ENCODE peak calls at places on chromosomes 1 and 21, in four cellular contexts. One of them, this sample, is unnamed.

GRCh38 chr1:1979482-1980165 is 24.0 kb downstream of the CFAP74 start:
- DNase-seq in H1: no peak
- DNase-seq in IMR-90: no peak
- DNase-seq in H9: no peak
- DNase-seq in this sample: no peak

GRCh38 chr1:53326598-53327182 is 1.2 kb downstream of the LRP8 start:
- DNase-seq in H1: no peak
- DNase-seq in IMR-90: no peak
- DNase-seq in H9: peak; percentile 49
- DNase-seq in this sample: peak; percentile 67

GRCh38 chr1:24872446-24872845 is 57.6 kb downstream of the RUNX3 start:
- DNase-seq in H1: no peak
- DNase-seq in IMR-90: no peak
- DNase-seq in H9: no peak
- DNase-seq in this sample: no peak

GRCh38 chr1:41666991-41667631 is 182.6 kb upstream of the EDN2 start:
- DNase-seq in H1: no peak
- DNase-seq in IMR-90: peak; percentile 28
- DNase-seq in H9: no peak
- DNase-seq in this sample: peak; percentile 83

GRCh38 chr1:56370513-56370912 is 208.8 kb downstream of the PLPP3 start:
- DNase-seq in H1: no peak
- DNase-seq in IMR-90: no peak
- DNase-seq in H9: peak; percentile 40
- DNase-seq in this sample: no peak

GRCh38 chr1:34983700-34984355 is 1.3 kb downstream of the TMEM35B start:
- DNase-seq in H1: no peak
- DNase-seq in IMR-90: peak; percentile 17
- DNase-seq in H9: no peak
- DNase-seq in this sample: peak; percentile 24

GRCh38 chr1:99763956-99764355 is 2.5 kb downstream of the FRRS1 start:
- DNase-seq in H1: no peak
- DNase-seq in IMR-90: peak; percentile 34
- DNase-seq in H9: no peak
- DNase-seq in this sample: peak; percentile 25

GRCh38 chr1:180157108-180157507 is 2.4 kb downstream of the QSOX1 start:
- DNase-seq in H1: no peak
- DNase-seq in IMR-90: peak; percentile 65
- DNase-seq in H9: no peak
- DNase-seq in this sample: no peak

GRCh38 chr1:904271-904950 is 19.3 kb upstream of the SAMD11 start:
- DNase-seq in H1: peak; percentile 96
- DNase-seq in IMR-90: peak; percentile 69
- DNase-seq in H9: peak; percentile 82
- DNase-seq in this sample: peak; percentile 86

GRCh38 chr1:226649780-226650179 is 89.3 kb downstream of the ITPKB start:
- DNase-seq in H1: no peak
- DNase-seq in IMR-90: peak; percentile 43
- DNase-seq in H9: no peak
- DNase-seq in this sample: peak; percentile 74

GRCh38 chr1:174433451-174433850 is 14.3 kb upstream of the GPR52 start:
- DNase-seq in H1: no peak
- DNase-seq in IMR-90: peak; percentile 89
- DNase-seq in H9: no peak
- DNase-seq in this sample: no peak

GRCh38 chr21:39511102-39511501 is 59.3 kb downstream of the SH3BGR start:
- DNase-seq in H1: no peak
- DNase-seq in IMR-90: no peak
- DNase-seq in H9: no peak
- DNase-seq in this sample: no peak

GRCh38 chr1:11918779-11919519 is 7.3 kb downstream of the KIAA2013 start:
- DNase-seq in H1: no peak
- DNase-seq in IMR-90: peak; percentile 88
- DNase-seq in H9: no peak
- DNase-seq in this sample: no peak

GRCh38 chr1:110554871-110555801 is 36.2 kb upstream of the KCNA10 start:
- DNase-seq in H1: peak; percentile 81
- DNase-seq in IMR-90: peak; percentile 1
- DNase-seq in H9: peak; percentile 70
- DNase-seq in this sample: peak; percentile 64

GRCh38 chr1:241834733-241835377 is 13.1 kb upstream of the EXO1 start:
- DNase-seq in H1: no peak
- DNase-seq in IMR-90: peak; percentile 79
- DNase-seq in H9: no peak
- DNase-seq in this sample: peak; percentile 58

GRCh38 chr1:156551066-156551643 is 21.2 kb downstream of the IQGAP3 start:
- DNase-seq in H1: no peak
- DNase-seq in IMR-90: no peak
- DNase-seq in H9: no peak
- DNase-seq in this sample: no peak

GRCh38 chr1:41898191-41898713 is 20.5 kb downstream of the HIVEP3 start:
- DNase-seq in H1: no peak
- DNase-seq in IMR-90: peak; percentile 62
- DNase-seq in H9: no peak
- DNase-seq in this sample: peak; percentile 51

GRCh38 chr1:201022824-201023516 is 544 bp downstream of the KIF21B start:
- DNase-seq in H1: peak; percentile 72
- DNase-seq in IMR-90: no peak
- DNase-seq in H9: no peak
- DNase-seq in this sample: no peak

GRCh38 chr21:44293551-44294231 is 6.2 kb upstream of the PFKL start:
- DNase-seq in H1: no peak
- DNase-seq in IMR-90: no peak
- DNase-seq in H9: no peak
- DNase-seq in this sample: no peak

GRCh38 chr1:185432943-185433342 is 115.9 kb upstream of the IVNS1ABP start:
- DNase-seq in H1: no peak
- DNase-seq in IMR-90: no peak
- DNase-seq in H9: no peak
- DNase-seq in this sample: no peak

GRCh38 chr1:232142403-232143314 is 487.3 kb downstream of the SIPA1L2 start:
- DNase-seq in H1: no peak
- DNase-seq in IMR-90: peak; percentile 82
- DNase-seq in H9: no peak
- DNase-seq in this sample: no peak

GRCh38 chr1:94532077-94532476 is 9.5 kb downstream of the F3 start:
- DNase-seq in H1: no peak
- DNase-seq in IMR-90: no peak
- DNase-seq in H9: no peak
- DNase-seq in this sample: peak; percentile 39

GRCh38 chr1:60425528-60425927 is 352.0 kb upstream of the C1orf87 start:
- DNase-seq in H1: no peak
- DNase-seq in IMR-90: no peak
- DNase-seq in H9: peak; percentile 34
- DNase-seq in this sample: peak; percentile 65

GRCh38 chr1:101220906-101221305 is 15.9 kb upstream of the S1PR1 start:
- DNase-seq in H1: no peak
- DNase-seq in IMR-90: no peak
- DNase-seq in H9: no peak
- DNase-seq in this sample: no peak

GRCh38 chr1:54326577-54327385 is 79.4 kb downstream of the SSBP3 start:
- DNase-seq in H1: no peak
- DNase-seq in IMR-90: peak; percentile 61
- DNase-seq in H9: no peak
- DNase-seq in this sample: no peak

GRCh38 chr1:19067187-19067911 is 110.9 kb upstream of the IFFO2 start:
- DNase-seq in H1: no peak
- DNase-seq in IMR-90: no peak
- DNase-seq in H9: peak; percentile 73
- DNase-seq in this sample: peak; percentile 92

GRCh38 chr1:226973898-226974543 is 33.9 kb downstream of the COQ8A start:
- DNase-seq in H1: no peak
- DNase-seq in IMR-90: peak; percentile 24
- DNase-seq in H9: peak; percentile 22
- DNase-seq in this sample: peak; percentile 22

GRCh38 chr1:214438059-214438458 is 113.3 kb downstream of the PTPN14 start:
- DNase-seq in H1: no peak
- DNase-seq in IMR-90: no peak
- DNase-seq in H9: peak; percentile 50
- DNase-seq in this sample: peak; percentile 75

GRCh38 chr21:42341776-42342542 is 8.8 kb downstream of the TFF2 start:
- DNase-seq in H1: peak; percentile 19
- DNase-seq in IMR-90: no peak
- DNase-seq in H9: no peak
- DNase-seq in this sample: peak; percentile 8

DNA sequence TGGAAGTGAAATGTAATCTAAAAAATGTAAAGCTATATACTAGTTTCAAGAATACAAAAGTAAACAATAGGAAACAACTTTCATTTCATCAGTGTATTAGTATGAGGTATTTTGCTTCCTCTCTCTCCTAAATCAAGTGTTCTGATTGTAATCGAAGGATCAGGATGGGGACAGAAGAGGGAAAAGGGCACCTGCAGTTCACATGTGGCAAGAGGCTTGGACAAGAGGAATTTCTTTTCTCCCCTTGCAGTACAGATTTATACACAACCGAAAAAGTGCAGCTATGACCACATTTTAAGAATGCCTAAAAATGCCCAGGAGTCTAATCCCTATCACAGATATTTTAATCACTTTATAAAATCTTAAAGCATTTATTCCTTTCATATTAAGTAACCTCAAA is 63.7 kb downstream of the NRIP1 start:
- DNase-seq in H1: no peak
- DNase-seq in IMR-90: no peak
- DNase-seq in H9: no peak
- DNase-seq in this sample: no peak
- H2BK5ac ChIP-seq in H1: no peak overlapping the region
- H2BK5ac ChIP-seq in IMR-90: peak overlapping the region; percentile 88
- H2BK5ac ChIP-seq in H9: no peak overlapping the region
- H2BK5ac ChIP-seq in this sample: no peak overlapping the region

GRCh38 chr21:45539796-45540600 is 2.2 kb downstream of the SLC19A1 start:
- DNase-seq in H1: peak; percentile 43
- DNase-seq in IMR-90: no peak
- DNase-seq in H9: peak; percentile 24
- DNase-seq in this sample: no peak

GRCh38 chr21:45540601-45540970 is 1.7 kb downstream of the SLC19A1 start:
- DNase-seq in H1: peak; percentile 35
- DNase-seq in IMR-90: no peak
- DNase-seq in H9: no peak
- DNase-seq in this sample: no peak

GRCh38 chr21:45537746-45538291 is 4.4 kb downstream of the SLC19A1 start:
- DNase-seq in H1: peak; percentile 29
- DNase-seq in IMR-90: no peak
- DNase-seq in H9: no peak
- DNase-seq in this sample: no peak

GRCh38 chr21:45538381-45539045 is 3.7 kb downstream of the SLC19A1 start:
- DNase-seq in H1: peak; percentile 40
- DNase-seq in IMR-90: no peak
- DNase-seq in H9: peak; percentile 23
- DNase-seq in this sample: no peak

DNA sequence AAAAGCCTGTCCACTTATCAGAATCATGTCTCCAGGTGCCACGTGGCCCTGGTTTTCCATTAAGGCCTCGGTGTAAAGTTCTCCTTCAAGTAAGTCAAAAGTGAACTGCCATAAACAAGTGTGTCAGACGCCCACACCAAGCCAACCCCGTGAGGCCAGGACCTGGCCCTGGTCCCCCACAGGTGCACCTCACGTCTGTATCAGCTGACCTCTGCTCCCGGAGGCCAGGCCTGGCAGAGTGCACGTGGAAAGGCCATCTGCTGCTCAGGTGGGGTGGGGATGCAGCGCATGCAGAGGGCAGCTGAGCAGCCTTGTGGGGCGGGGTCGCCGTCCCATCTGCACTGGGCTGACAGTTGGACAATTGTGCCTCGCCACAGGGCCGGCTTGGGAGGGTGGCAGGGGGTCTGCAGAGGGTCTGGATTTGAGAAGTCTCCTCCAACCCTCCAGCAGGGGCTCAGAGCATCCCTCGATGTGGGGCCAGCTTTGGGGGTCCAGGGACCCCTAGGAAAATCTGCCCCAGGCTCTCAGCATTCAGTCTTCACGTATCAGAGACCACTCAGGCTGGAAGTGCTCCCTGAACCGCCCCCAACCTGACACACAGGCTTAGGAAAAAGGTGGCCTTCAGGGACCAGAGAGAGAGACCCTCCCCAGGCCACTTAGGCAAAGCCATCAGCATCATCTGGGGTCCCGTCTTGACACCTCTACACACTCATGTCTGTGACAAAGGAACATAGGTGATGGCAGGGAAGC is 3.0 kb downstream of the SLC19A1 start:
- DNase-seq in H1: peak; percentile 38
- DNase-seq in IMR-90: no peak
- DNase-seq in H9: peak; percentile 25
- DNase-seq in this sample: no peak
- H4K5ac ChIP-seq in H1: no peak overlapping the region
- H4K5ac ChIP-seq in IMR-90: no peak overlapping the region
- H4K5ac ChIP-seq in H9: no peak overlapping the region
- H4K5ac ChIP-seq in this sample: no peak overlapping the region

GRCh38 chr1:36350659-36351171 is 27.3 kb upstream of the EVA1B start:
- DNase-seq in H1: no peak
- DNase-seq in IMR-90: peak; percentile 80
- DNase-seq in H9: no peak
- DNase-seq in this sample: peak; percentile 35

GRCh38 chr1:36352910-36353878 is 29.7 kb upstream of the EVA1B start:
- DNase-seq in H1: no peak
- DNase-seq in IMR-90: peak; percentile 79
- DNase-seq in H9: no peak
- DNase-seq in this sample: no peak

GRCh38 chr1:36352141-36352909 is 28.9 kb upstream of the EVA1B start:
- DNase-seq in H1: no peak
- DNase-seq in IMR-90: peak; percentile 42
- DNase-seq in H9: no peak
- DNase-seq in this sample: peak; percentile 34

GRCh38 chr1:36349839-36350238 is 26.4 kb upstream of the EVA1B start:
- DNase-seq in H1: no peak
- DNase-seq in IMR-90: no peak
- DNase-seq in H9: no peak
- DNase-seq in this sample: no peak

DNA sequence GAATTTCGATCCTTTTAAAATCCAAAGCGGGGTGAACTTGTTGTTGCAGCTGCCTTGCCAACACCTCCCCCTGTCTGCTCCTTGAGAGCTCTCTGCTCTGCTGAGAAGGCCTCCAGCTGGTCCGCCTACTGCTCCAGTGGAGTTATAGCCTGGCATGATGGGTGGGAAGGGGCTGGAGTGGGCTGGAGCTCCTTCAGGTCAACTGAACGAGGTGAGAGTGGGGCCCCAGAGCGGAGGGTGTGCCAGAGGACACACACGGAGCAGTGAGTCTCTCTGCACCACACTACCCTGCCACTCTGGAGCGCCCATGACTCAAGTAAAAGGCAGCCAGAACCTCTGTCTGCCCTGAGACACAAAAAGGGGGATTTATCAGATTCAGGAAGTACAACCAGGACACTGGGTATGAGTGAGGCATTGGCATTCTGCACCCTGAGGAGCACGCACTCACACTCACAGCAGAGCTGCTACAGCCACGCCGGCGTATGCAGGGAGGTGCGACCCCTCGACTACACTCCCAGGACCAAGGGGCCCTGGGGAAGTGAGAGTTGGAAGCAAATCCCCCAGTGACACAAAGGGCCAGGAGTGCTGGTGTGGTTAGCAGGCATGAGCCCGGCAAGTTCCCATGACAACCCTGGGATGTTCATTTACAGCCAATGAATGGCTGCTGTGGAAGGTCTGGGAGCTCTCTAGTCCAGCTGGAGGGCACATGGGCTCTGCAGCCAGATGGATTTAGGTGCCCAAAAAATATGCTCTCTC is 28.0 kb upstream of the EVA1B start:
- DNase-seq in H1: no peak
- DNase-seq in IMR-90: peak; percentile 86
- DNase-seq in H9: no peak
- DNase-seq in this sample: peak; percentile 49
- H3K9ac ChIP-seq in H1: peak overlapping the region; percentile 9
- H3K9ac ChIP-seq in IMR-90: peak overlapping the region; percentile 50
- H3K9ac ChIP-seq in H9: no peak overlapping the region
- H3K9ac ChIP-seq in this sample: no peak overlapping the region

GRCh38 chr1:7960867-7961198 is 678 bp upstream of the PARK7 start:
- DNase-seq in H1: no peak
- DNase-seq in IMR-90: no peak
- DNase-seq in H9: no peak
- DNase-seq in this sample: no peak
- H2BK5ac ChIP-seq in H1: peak overlapping the region; percentile 72
- H2BK5ac ChIP-seq in IMR-90: peak overlapping the region; percentile 26
- H2BK5ac ChIP-seq in H9: no peak overlapping the region
- H2BK5ac ChIP-seq in this sample: no peak overlapping the region

This sample was measured in mesendoderm.